ENCODE peak calls at places on chromosomes 3 and 15, in six cellular contexts. C, R, D, Y, H and K are unnamed samples.
A peak's percentile ranks its signal among the peaks of the same experiment; 100 is the strongest.

GRCh38 chr3:156617145-156617544 is 57.2 kb upstream of the TIPARP start:
- DNase-seq in R (no peak), Y (no peak), H (no peak), C (no peak), D (no peak), K (no peak)

GRCh38 chr3:151743860-151744259 is 10.1 kb downstream of the AADACL2 start:
- DNase-seq in R (no peak), C (no peak), Y (no peak), D (no peak), H (no peak), K (no peak)

GRCh38 chr15:86139828-86140227 is 60.2 kb downstream of the AGBL1 start:
- DNase-seq in R (no peak), Y (no peak), D (no peak), H (no peak), C (no peak), K (no peak)

GRCh38 chr3:59503441-59503840 is 453.6 kb upstream of the CFAP20DC start:
- DNase-seq in Y (no peak), D (no peak), R (no peak), C (no peak), H (no peak), K (no peak)

GRCh38 chr3:97479740-97480139 is 284.8 kb upstream of the ARL6 start:
- DNase-seq in H (no peak), C (no peak), R (no peak), D (no peak), Y (no peak), K (no peak)

GRCh38 chr15:58611731-58612676 is 137.5 kb downstream of the ADAM10 start:
- DNase-seq in Y (no peak), C (no peak), H (no peak), D (no peak), R (peak; percentile 54), K (no peak)

GRCh38 chr15:78988361-78988911 is 43.6 kb upstream of the CTSH start:
- DNase-seq in H (no peak), R (peak; percentile 64), C (peak; percentile 92), D (peak; percentile 78), Y (peak; percentile 99), K (peak; percentile 100)

GRCh38 chr15:22933641-22934061 is 46.5 kb downstream of the CYFIP1 start:
- DNase-seq in Y (no peak), R (peak; percentile 34), H (no peak), D (no peak), C (no peak), K (no peak)

GRCh38 chr3:143604849-143605660 is 243.2 kb downstream of the SLC9A9 start:
- DNase-seq in R (no peak), Y (no peak), C (no peak), D (no peak), H (no peak), K (no peak)

GRCh38 chr3:53153267-53153823 is 7.7 kb upstream of the PRKCD start:
- DNase-seq in Y (no peak), D (no peak), R (no peak), H (no peak), C (no peak), K (no peak)

GRCh38 chr3:127809611-127810010 is 12.7 kb downstream of the MGLL start:
- DNase-seq in C (no peak), D (no peak), Y (no peak), H (no peak), R (no peak), K (no peak)

GRCh38 chr3:78754066-78754743 is 1013.6 kb downstream of the ROBO1 start:
- DNase-seq in C (no peak), R (no peak), H (no peak), Y (peak; percentile 61), D (no peak), K (no peak)

GRCh38 chr3:41684802-41685740 is 276.8 kb downstream of the ULK4 start:
- DNase-seq in H (no peak), Y (peak; percentile 6), D (no peak), C (peak; percentile 35), R (no peak), K (no peak)

GRCh38 chr15:98943609-98944111 is 63.9 kb downstream of the PGPEP1L start:
- DNase-seq in H (no peak), D (peak; percentile 42), Y (no peak), R (no peak), C (no peak), K (no peak)

GRCh38 chr3:183295211-183295610 is 42.2 kb downstream of the B3GNT5 start:
- DNase-seq in Y (peak; percentile 83), C (peak; percentile 72), R (no peak), H (no peak), D (peak; percentile 58), K (peak; percentile 89)

GRCh38 chr3:39096775-39097174 is 10.7 kb downstream of the GORASP1 start:
- DNase-seq in C (no peak), H (no peak), Y (peak; percentile 21), R (no peak), D (peak; percentile 58), K (no peak)

GRCh38 chr3:43053291-43053690 is 52.6 kb downstream of the POMGNT2 start:
- DNase-seq in Y (no peak), D (no peak), H (no peak), C (no peak), R (no peak), K (no peak)

GRCh38 chr3:135739755-135740154 is 225.8 kb upstream of the PPP2R3A start:
- DNase-seq in R (no peak), Y (no peak), H (no peak), D (no peak), C (no peak), K (no peak)